ENCODE peak calls at places on chromosome 12, in nine cellular contexts. V is IMR-90, Z is psoas muscle, A is Panc1, H is A549, W is Caco-2, C is nephron progenitor cell, P is WTC11, Y is adrenal gland. N is an unnamed sample.

GRCh38 chr12:22255097-22255496 is 79.4 kb downstream of the ST8SIA1 start:
- DNase-seq in V (peak; percentile 21), Z (no peak), A (no peak), H (no peak), W (no peak), C (peak; percentile 23), P (peak; percentile 44), Y (no peak), N (peak; percentile 56)

GRCh38 chr12:57046392-57046791 is 3.5 kb downstream of the MYO1A start:
- DNase-seq in V (no peak), Z (no peak), A (no peak), H (no peak), W (no peak), C (no peak), P (no peak), Y (no peak), N (no peak)

GRCh38 chr12:87848248-87848868 is 180.8 kb downstream of the C12orf50 start:
- DNase-seq in V (peak; percentile 82), Z (no peak), A (peak; percentile 38), H (peak; percentile 21), W (no peak), C (peak; percentile 19), P (no peak), Y (peak; percentile 24), N (peak; percentile 24)

GRCh38 chr12:51028811-51029146 is 2.6 kb upstream of the SLC11A2 start:
- DNase-seq in V (no peak), Z (no peak), A (no peak), H (no peak), W (peak; percentile 53), C (no peak), P (no peak), Y (no peak), N (no peak)

GRCh38 chr12:52391618-52392002 is 6.2 kb upstream of the KRT84 start:
- DNase-seq in V (no peak), Z (no peak), A (no peak), H (no peak), W (no peak), C (no peak), P (no peak), Y (peak; percentile 70), N (no peak)

GRCh38 chr12:75129275-75129674 is 80.4 kb downstream of the KCNC2 start:
- DNase-seq in V (no peak), Z (no peak), A (no peak), H (no peak), W (no peak), C (no peak), P (no peak), Y (no peak), N (no peak)

GRCh38 chr12:124162151-124163110 is 132.5 kb upstream of the RFLNA start:
- DNase-seq in V (no peak), Z (no peak), A (no peak), H (no peak), W (no peak), C (no peak), P (no peak), Y (no peak), N (no peak)

GRCh38 chr12:98595152-98595988 is 1.9 kb downstream of the SLC25A3 start:
- DNase-seq in V (peak; percentile 79), Z (no peak), A (no peak), H (peak; percentile 25), W (no peak), C (no peak), P (no peak), Y (no peak), N (no peak)

GRCh38 chr12:32322354-32322753 is 77.0 kb upstream of the FGD4 start:
- DNase-seq in V (no peak), Z (no peak), A (no peak), H (no peak), W (no peak), C (peak; percentile 5), P (no peak), Y (no peak), N (no peak)

GRCh38 chr12:11622774-11623375 is 26.6 kb upstream of the ETV6 start:
- DNase-seq in V (no peak), Z (no peak), A (no peak), H (no peak), W (no peak), C (no peak), P (no peak), Y (no peak), N (no peak)

GRCh38 chr12:906077-906585 is 43.4 kb downstream of the RAD52 start:
- DNase-seq in V (no peak), Z (no peak), A (no peak), H (no peak), W (no peak), C (no peak), P (no peak), Y (no peak), N (no peak)

GRCh38 chr12:89273525-89273924 is 78.8 kb downstream of the DUSP6 start:
- DNase-seq in V (no peak), Z (no peak), A (no peak), H (no peak), W (no peak), C (no peak), P (no peak), Y (no peak), N (no peak)

GRCh38 chr12:53441040-53441833 is at the start of gene PRR13:
- DNase-seq in V (peak; percentile 99), Z (peak; percentile 99), A (peak; percentile 99), H (peak; percentile 99), W (peak; percentile 99), C (peak; percentile 99), P (peak; percentile 99), Y (peak; percentile 99), N (peak; percentile 96)

GRCh38 chr12:45407967-45408743 is 192.3 kb downstream of the ANO6 start:
- DNase-seq in V (no peak), Z (no peak), A (no peak), H (no peak), W (no peak), C (no peak), P (no peak), Y (no peak), N (no peak)

GRCh38 chr12:10169094-10169493 is 2.8 kb downstream of the OLR1 start:
- DNase-seq in V (peak; percentile 75), Z (no peak), A (no peak), H (no peak), W (no peak), C (no peak), P (no peak), Y (no peak), N (no peak)

GRCh38 chr12:56188786-56189335 is 422 bp downstream of the SMARCC2 start:
- DNase-seq in V (no peak), Z (no peak), A (no peak), H (peak; percentile 36), W (no peak), C (peak; percentile 78), P (peak; percentile 74), Y (no peak), N (no peak)

GRCh38 chr12:6957151-6957701 is 6.1 kb downstream of the PTPN6 start:
- DNase-seq in V (no peak), Z (no peak), A (no peak), H (no peak), W (no peak), C (no peak), P (no peak), Y (no peak), N (no peak)
- TF ChIP-seq CTCF in V (no peak), Z (no peak), A (no peak), H (no peak), W (no peak), C (no peak), P (no peak), Y (no peak), N (no peak)

GRCh38 chr12:69045430-69045829 is 112.5 kb upstream of the CPM start:
- DNase-seq in V (no peak), Z (no peak), A (no peak), H (no peak), W (no peak), C (no peak), P (no peak), Y (no peak), N (no peak)

GRCh38 chr12:69047990-69048389 is 115.0 kb upstream of the CPM start:
- DNase-seq in V (no peak), Z (no peak), A (no peak), H (no peak), W (no peak), C (no peak), P (no peak), Y (no peak), N (no peak)

GRCh38 chr12:69044887-69045286 is 111.9 kb upstream of the CPM start:
- DNase-seq in V (no peak), Z (no peak), A (no peak), H (no peak), W (no peak), C (no peak), P (no peak), Y (no peak), N (no peak)

GRCh38 chr12:69046372-69046771 is 113.4 kb upstream of the CPM start:
- DNase-seq in V (no peak), Z (no peak), A (no peak), H (no peak), W (no peak), C (no peak), P (no peak), Y (no peak), N (no peak)

DNA sequence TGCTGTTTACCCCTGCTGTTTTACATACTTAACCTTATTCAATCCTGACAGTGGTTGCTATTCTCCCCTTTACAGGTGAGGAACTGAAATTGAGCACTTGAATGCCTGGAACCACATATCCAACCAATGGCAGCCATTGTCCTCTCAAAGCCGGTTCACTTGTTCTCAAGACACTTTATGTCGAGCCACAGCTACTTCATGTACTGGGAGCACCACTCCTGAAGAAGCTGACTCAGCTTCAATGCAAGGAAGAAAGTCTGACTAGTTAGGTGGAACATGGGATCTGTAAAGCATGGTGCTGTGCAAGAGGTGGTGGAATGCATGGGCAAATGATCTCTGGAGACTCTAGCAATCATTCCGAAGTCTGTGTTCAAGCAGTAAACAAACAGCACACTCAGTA is 113.9 kb upstream of the CPM start:
- DNase-seq in V (no peak), Z (no peak), A (no peak), H (no peak), W (no peak), C (no peak), P (no peak), Y (no peak), N (no peak)
- TF ChIP-seq CTCF in V (no peak), Z (no peak), A (no peak), H (no peak), W (no peak), C (no peak), P (no peak), Y (no peak), N (no peak)

GRCh38 chr12:108724890-108725151 is 6.5 kb downstream of the CORO1C start:
- DNase-seq in V (no peak), Z (no peak), A (no peak), H (no peak), W (no peak), C (no peak), P (no peak), Y (no peak), N (no peak)
- TF ChIP-seq CTCF in V (no peak), Z (no peak), A (no peak), H (no peak), W (no peak), C (no peak), P (no peak), Y (no peak), N (no peak)

DNA sequence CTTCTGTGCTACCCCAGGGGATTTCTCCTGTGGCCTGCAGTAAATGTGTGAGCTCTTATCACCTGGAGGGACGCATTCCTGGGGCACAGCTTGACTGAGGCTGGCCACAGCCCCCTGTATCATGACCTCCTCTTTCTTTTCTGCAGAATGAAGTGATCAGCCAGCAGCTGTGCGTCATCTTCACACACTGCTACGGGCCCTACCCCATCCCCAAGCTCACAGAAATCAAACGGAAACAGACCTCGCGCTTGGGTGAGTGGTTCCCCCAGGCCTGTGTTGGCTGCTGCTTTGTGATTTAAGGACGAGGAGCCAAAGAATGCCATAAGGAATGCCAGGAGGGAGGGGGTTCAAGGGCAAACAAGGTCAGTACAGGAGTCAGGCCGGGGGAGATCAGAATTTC is 50.5 kb upstream of the PWP1 start:
- DNase-seq in V (peak; percentile 52), Z (no peak), A (no peak), H (no peak), W (no peak), C (no peak), P (peak; percentile 57), Y (no peak), N (no peak)
- TF ChIP-seq CTCF in V (no peak), Z (no peak), A (no peak), H (no peak), W (no peak), C (no peak), P (no peak), Y (no peak), N (no peak)